ENCODE peak calls at places on chromosomes 7 and 10, in eight cellular contexts. U is CD8-positive, alpha-beta T cell; M is endothelial cell of umbilical vein; O is aorta; B is sigmoid colon; R is OCI-LY7; J is breast epithelium; Z is IMR-90. D is an unnamed sample. For H3K4me1, the result is how much of the 10 kb centered on the place peaks cover.

GRCh38 chr10:90960355-90960814 is 39.5 kb upstream of the ANKRD1 start:
- DNase-seq in R (no peak), O (no peak), J (no peak), B (no peak), M (peak), U (no peak), Z (peak), D (no peak)

GRCh38 chr7:152761116-152761748 is 1.7 kb downstream of the ACTR3B start:
- DNase-seq in M (no peak), B (no peak), J (no peak), O (no peak), U (no peak), R (no peak), Z (peak), D (no peak)

GRCh38 chr7:95723583-95724180 is 48.7 kb upstream of the DYNC1I1 start:
- DNase-seq in M (peak), R (peak), O (no peak), Z (peak), J (no peak), U (no peak), B (no peak), D (peak)

GRCh38 chr7:90210925-90211324 is 615 bp upstream of the STEAP2 start:
- DNase-seq in B (no peak), Z (no peak), U (no peak), M (no peak), J (no peak), R (no peak), O (no peak), D (no peak)

GRCh38 chr7:85162743-85163142 is 24.1 kb downstream of the SEMA3D start:
- DNase-seq in J (no peak), U (no peak), R (no peak), O (no peak), M (peak), Z (peak), B (no peak), D (no peak)

GRCh38 chr7:16099302-16099832 is 322.0 kb downstream of the CRPPA start:
- DNase-seq in O (no peak), Z (no peak), M (no peak), B (no peak), R (no peak), J (no peak), U (no peak), D (no peak)

GRCh38 chr10:132468651-132469050 is 68.9 kb upstream of the INPP5A start:
- DNase-seq in O (peak), J (no peak), M (no peak), B (no peak), U (no peak), Z (no peak), R (no peak), D (no peak)

GRCh38 chr7:2926120-2926897 is 82.2 kb upstream of the GNA12 start:
- DNase-seq in Z (no peak), U (no peak), M (no peak), J (no peak), O (peak), B (peak), R (no peak), D (no peak)

GRCh38 chr10:75072727-75073126 is 38.7 kb upstream of the SAMD8 start:
- DNase-seq in U (no peak), B (no peak), O (no peak), R (no peak), J (no peak), Z (no peak), M (no peak), D (no peak)

GRCh38 chr10:99775850-99776249 is 6.6 kb upstream of the ABCC2 start:
- DNase-seq in O (no peak), J (no peak), Z (peak), B (no peak), R (no peak), U (no peak), M (peak), D (no peak)

GRCh38 chr10:86287422-86287793 is 79.2 kb downstream of the GRID1 start:
- DNase-seq in O (no peak), B (peak), Z (no peak), M (no peak), R (no peak), U (no peak), J (no peak), D (no peak)

GRCh38 chr7:10973942-10974716 is 457 bp downstream of the PHF14 start:
- DNase-seq in O (peak), Z (peak), U (no peak), J (no peak), M (peak), R (peak), B (no peak), D (no peak)

GRCh38 chr10:124722812-124723783 is 21.1 kb downstream of the FAM53B start:
- DNase-seq in J (no peak), M (peak), B (peak), O (peak), R (no peak), Z (no peak), U (peak), D (no peak)

GRCh38 chr7:111758332-111758731 is 196.0 kb upstream of the IMMP2L start:
- DNase-seq in O (no peak), U (no peak), Z (no peak), B (no peak), R (no peak), M (no peak), J (no peak), D (no peak)

GRCh38 chr10:49618861-49619260 is 5.0 kb downstream of the CHAT start:
- DNase-seq in R (no peak), B (peak), Z (no peak), J (no peak), M (no peak), U (no peak), O (no peak), D (no peak)

GRCh38 chr7:131625817-131626372 is 69.5 kb upstream of the PODXL start:
- DNase-seq in M (peak), J (no peak), Z (peak), B (no peak), R (no peak), O (peak), U (no peak), D (no peak)
- H3K27ac ChIP-seq in M (peak), J (peak), Z (peak), B (peak), R (no peak), O (no peak), U (no peak), D (no peak)

GRCh38 chr10:114526112-114526496 is 121.8 kb upstream of the AFAP1L2 start:
- DNase-seq in M (no peak), U (peak), O (no peak), J (no peak), R (peak), Z (peak), B (no peak), D (no peak)

GRCh38 chr10:114525368-114525949 is 121.2 kb upstream of the AFAP1L2 start:
- DNase-seq in R (peak), Z (no peak), U (peak), B (no peak), M (peak), J (no peak), O (no peak), D (no peak)

GRCh38 chr10:114523876-114524275 is 119.6 kb upstream of the AFAP1L2 start:
- DNase-seq in R (peak), J (no peak), O (no peak), U (peak), B (no peak), M (no peak), Z (no peak), D (no peak)

GRCh38 chr10:114521250-114521649 is 116.9 kb upstream of the AFAP1L2 start:
- DNase-seq in O (no peak), Z (no peak), R (no peak), M (no peak), B (no peak), J (no peak), U (no peak), D (no peak)

GRCh38 chr10:114526497-114527238 is 122.4 kb upstream of the AFAP1L2 start:
- DNase-seq in U (peak), Z (peak), B (peak), M (peak), R (peak), J (peak), O (peak), D (peak)
- H3K4me1 ChIP-seq in U (under half), Z (under half), B (under half), M (under half), R (under half), J (under half), O (under half), D (under half)

DNA sequence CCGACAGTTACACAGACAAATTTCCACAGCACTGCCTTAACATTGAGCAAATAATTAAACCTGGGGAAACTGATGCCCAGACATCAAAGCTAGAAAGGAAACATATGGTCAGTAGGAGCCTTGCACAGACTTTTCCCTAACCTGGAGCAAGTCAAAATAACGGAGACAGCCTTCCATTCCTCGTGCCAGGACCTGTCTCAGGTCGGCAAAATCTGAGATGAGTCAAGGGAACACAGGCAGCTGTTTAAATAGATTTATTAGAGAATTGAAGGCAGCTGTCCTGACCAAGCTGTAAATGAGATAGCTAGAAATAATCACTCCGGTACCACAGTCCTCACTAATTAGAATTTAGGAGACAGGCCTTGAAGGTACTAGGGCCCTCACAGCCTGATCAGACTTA is 81.2 kb downstream of the RAMP3 start:
- DNase-seq in M (no peak), O (no peak), Z (no peak), U (no peak), R (no peak), B (no peak), J (no peak), D (no peak)
- H3K27ac ChIP-seq in M (no peak), O (no peak), Z (no peak), U (no peak), R (no peak), B (no peak), J (no peak), D (no peak)

GRCh38 chr7:44882899-44883298 is 2.4 kb downstream of the PURB start:
- DNase-seq in Z (peak), J (no peak), U (no peak), R (no peak), O (no peak), M (no peak), B (no peak), D (no peak)

GRCh38 chr7:44881066-44881600 is 4.2 kb downstream of the PURB start:
- DNase-seq in O (no peak), Z (no peak), U (no peak), R (no peak), J (no peak), B (no peak), M (peak), D (no peak)

GRCh38 chr7:44881610-44882009 is 3.7 kb downstream of the PURB start:
- DNase-seq in J (no peak), O (no peak), U (no peak), B (no peak), M (peak), R (no peak), Z (peak), D (no peak)

GRCh38 chr7:44883961-44884360 is 1.4 kb downstream of the PURB start:
- DNase-seq in O (no peak), R (no peak), M (no peak), U (no peak), Z (no peak), B (no peak), J (no peak), D (no peak)

GRCh38 chr7:44880317-44881018 is 4.9 kb downstream of the PURB start:
- DNase-seq in U (no peak), J (no peak), M (peak), R (no peak), Z (no peak), O (no peak), B (no peak), D (no peak)
- H3K4me1 ChIP-seq in U (under half), J (under half), M (under half), R (half or more), Z (under half), O (under half), B (half or more), D (under half)

GRCh38 chr7:20219062-20219445 is 1.9 kb upstream of the MACC1 start:
- DNase-seq in M (no peak), B (no peak), U (no peak), R (no peak), Z (no peak), O (no peak), J (no peak), D (no peak)

GRCh38 chr7:20222219-20222828 is 5.1 kb upstream of the MACC1 start:
- DNase-seq in J (no peak), U (no peak), R (no peak), O (no peak), B (no peak), Z (no peak), M (no peak), D (no peak)

GRCh38 chr7:20220824-20221547 is 3.8 kb upstream of the MACC1 start:
- DNase-seq in R (no peak), O (no peak), M (no peak), B (no peak), Z (peak), U (no peak), J (no peak), D (no peak)

GRCh38 chr7:20219446-20220292 is 2.5 kb upstream of the MACC1 start:
- DNase-seq in Z (peak), J (peak), R (peak), M (peak), U (peak), O (peak), B (peak), D (no peak)

DNA sequence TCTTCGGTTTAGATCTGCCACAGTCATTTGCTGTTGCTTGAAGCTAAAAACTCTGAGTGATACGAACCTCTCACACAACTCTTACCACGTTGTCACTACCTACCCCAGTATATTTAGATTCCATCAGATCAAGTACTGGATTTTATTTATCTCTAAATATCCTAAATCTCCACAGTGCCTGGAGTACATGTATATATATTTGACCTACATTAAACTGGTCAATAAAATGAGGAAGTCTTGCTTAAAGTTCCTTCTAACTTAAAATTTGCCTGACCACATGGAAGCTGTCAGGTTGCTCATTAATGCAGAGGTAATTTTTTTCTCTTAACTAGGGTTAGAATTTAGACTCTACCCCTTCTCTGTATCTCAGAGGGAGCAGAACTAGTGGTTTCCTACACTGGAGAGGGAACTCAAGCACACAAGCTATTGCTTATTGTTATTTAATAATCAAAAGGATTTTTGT is 3.1 kb upstream of the MACC1 start:
- DNase-seq in Z (no peak), M (no peak), U (no peak), J (no peak), B (no peak), O (no peak), R (peak), D (no peak)
- H3K27ac ChIP-seq in Z (peak), M (peak), U (no peak), J (peak), B (peak), O (no peak), R (peak), D (no peak)

GRCh38 chr10:5662708-5663579 is 3.5 kb downstream of the ASB13 start:
- DNase-seq in U (no peak), Z (no peak), B (no peak), R (peak), J (no peak), O (no peak), M (no peak), D (no peak)
- H3K4me1 ChIP-seq in U (under half), Z (under half), B (under half), R (half or more), J (under half), O (under half), M (under half), D (under half)

GRCh38 chr10:122112021-122112616 is 123.2 kb downstream of the TACC2 start:
- DNase-seq in B (no peak), R (no peak), O (no peak), U (no peak), Z (peak), M (peak), J (no peak), D (no peak)

GRCh38 chr10:122112625-122113160 is 123.7 kb downstream of the TACC2 start:
- DNase-seq in M (peak), B (peak), U (no peak), J (peak), R (no peak), Z (peak), O (peak), D (no peak)

GRCh38 chr10:122115874-122116273 is 126.9 kb downstream of the TACC2 start:
- DNase-seq in Z (no peak), O (no peak), R (no peak), U (no peak), M (no peak), B (no peak), J (no peak), D (no peak)

GRCh38 chr10:122114156-122114747 is 125.3 kb downstream of the TACC2 start:
- DNase-seq in U (no peak), M (peak), O (no peak), J (no peak), R (no peak), Z (peak), B (peak), D (no peak)

DNA sequence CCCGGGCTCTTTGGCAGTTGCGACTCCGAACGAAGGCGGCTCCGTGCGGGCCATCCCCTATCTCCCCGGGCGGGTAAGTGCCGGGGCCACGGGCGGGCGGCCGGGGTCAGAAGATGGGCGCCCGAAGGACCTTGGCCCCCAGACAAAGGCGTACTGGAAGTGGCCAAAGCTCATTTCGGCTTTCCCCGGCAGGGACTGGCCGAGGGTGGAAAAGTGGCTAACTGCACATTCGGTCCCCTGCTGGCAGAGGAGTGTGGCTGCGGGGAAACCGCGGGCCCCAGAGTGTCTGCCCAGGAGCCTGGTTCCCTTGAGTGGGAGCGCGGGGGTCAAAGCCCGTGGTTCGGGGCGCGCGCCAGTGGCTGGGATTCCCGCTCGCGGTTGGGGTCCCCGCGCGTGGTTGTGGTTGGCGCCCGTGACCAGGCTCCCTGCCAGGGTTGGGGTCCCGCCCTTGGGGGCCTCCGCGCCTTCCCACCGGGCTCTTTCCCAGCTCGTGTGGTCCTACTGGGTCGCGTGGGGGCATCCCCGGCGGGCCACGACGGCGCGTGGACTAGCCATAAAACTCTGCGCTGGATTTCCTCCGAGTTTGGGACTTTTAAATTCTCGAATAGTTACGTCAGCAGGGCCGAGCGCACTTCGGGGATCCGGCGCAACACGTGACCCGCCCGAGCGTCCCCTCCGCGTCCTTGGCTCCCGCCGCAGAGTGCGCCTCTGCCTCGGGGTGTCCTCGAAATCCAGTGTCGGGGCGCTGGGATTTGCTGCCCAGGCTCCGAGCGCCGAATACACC is 124.4 kb downstream of the TACC2 start:
- DNase-seq in Z (peak), R (no peak), O (peak), U (no peak), M (peak), B (peak), J (peak), D (no peak)
- H3K27ac ChIP-seq in Z (peak), R (no peak), O (peak), U (no peak), M (peak), B (peak), J (peak), D (no peak)